ENCODE peak calls at places on chromosomes 16 and 17, in four cellular contexts. One of them, this sample, is unnamed.

GRCh38 chr16:2483160-2483559 is 8.2 kb downstream of the TBC1D24 start:
- DNase-seq in omental fat pad: no peak
- DNase-seq in CD4-positive, alpha-beta T cell: no peak
- DNase-seq in GM20000: no peak
- DNase-seq in this sample: no peak

GRCh38 chr16:72501739-72502653 is 330.0 kb upstream of the PMFBP1 start:
- DNase-seq in CD4-positive, alpha-beta T cell: no peak
- DNase-seq in omental fat pad: no peak
- DNase-seq in GM20000: peak; percentile 76
- DNase-seq in this sample: peak; percentile 70

GRCh38 chr17:45302649-45303173 is 14.1 kb downstream of the MAP3K14 start:
- DNase-seq in CD4-positive, alpha-beta T cell: no peak
- DNase-seq in GM20000: peak; percentile 49
- DNase-seq in omental fat pad: no peak
- DNase-seq in this sample: peak; percentile 76

GRCh38 chr16:70410736-70411135 is 28.2 kb downstream of the ST3GAL2 start:
- DNase-seq in omental fat pad: no peak
- DNase-seq in CD4-positive, alpha-beta T cell: no peak
- DNase-seq in GM20000: no peak
- DNase-seq in this sample: no peak

GRCh38 chr17:59617141-59617757 is 2.4 kb upstream of the CLTC start:
- DNase-seq in GM20000: no peak
- DNase-seq in CD4-positive, alpha-beta T cell: no peak
- DNase-seq in omental fat pad: no peak
- DNase-seq in this sample: no peak

GRCh38 chr17:72735602-72736001 is 356.9 kb downstream of the SLC39A11 start:
- DNase-seq in omental fat pad: no peak
- DNase-seq in CD4-positive, alpha-beta T cell: no peak
- DNase-seq in GM20000: no peak
- DNase-seq in this sample: no peak

GRCh38 chr17:27244481-27245223 is 49.3 kb upstream of the WSB1 start:
- DNase-seq in GM20000: no peak
- DNase-seq in CD4-positive, alpha-beta T cell: no peak
- DNase-seq in omental fat pad: peak; percentile 30
- DNase-seq in this sample: no peak

GRCh38 chr17:33968350-33969044 is 286.6 kb upstream of the CCL2 start:
- DNase-seq in omental fat pad: no peak
- DNase-seq in CD4-positive, alpha-beta T cell: no peak
- DNase-seq in GM20000: peak; percentile 29
- DNase-seq in this sample: peak; percentile 62

GRCh38 chr17:50774225-50774803 is 7.0 kb upstream of the ANKRD40CL start:
- DNase-seq in GM20000: no peak
- DNase-seq in omental fat pad: no peak
- DNase-seq in CD4-positive, alpha-beta T cell: no peak
- DNase-seq in this sample: no peak

GRCh38 chr16:2857451-2858244 is at the start of gene PRSS22:
- DNase-seq in omental fat pad: no peak
- DNase-seq in CD4-positive, alpha-beta T cell: no peak
- DNase-seq in GM20000: no peak
- DNase-seq in this sample: no peak

GRCh38 chr16:27639588-27640276 is 89.8 kb downstream of the KATNIP start:
- DNase-seq in GM20000: peak; percentile 77
- DNase-seq in CD4-positive, alpha-beta T cell: no peak
- DNase-seq in omental fat pad: no peak
- DNase-seq in this sample: peak; percentile 55

GRCh38 chr16:30637952-30638351 is 12.8 kb upstream of the PRR14 start:
- DNase-seq in CD4-positive, alpha-beta T cell: no peak
- DNase-seq in GM20000: no peak
- DNase-seq in omental fat pad: no peak
- DNase-seq in this sample: peak; percentile 35

GRCh38 chr16:82456683-82457082 is 170.1 kb upstream of the CDH13 start:
- DNase-seq in GM20000: peak; percentile 65
- DNase-seq in omental fat pad: no peak
- DNase-seq in CD4-positive, alpha-beta T cell: no peak
- DNase-seq in this sample: peak; percentile 60

GRCh38 chr17:7916383-7916677 is 241 bp upstream of the RNF227 start:
- DNase-seq in omental fat pad: no peak
- DNase-seq in CD4-positive, alpha-beta T cell: no peak
- DNase-seq in GM20000: no peak
- DNase-seq in this sample: no peak

GRCh38 chr17:20966869-20967268 is 75.9 kb downstream of the USP22 start:
- DNase-seq in GM20000: no peak
- DNase-seq in CD4-positive, alpha-beta T cell: no peak
- DNase-seq in omental fat pad: no peak
- DNase-seq in this sample: peak; percentile 40

GRCh38 chr17:77237232-77238008 is 96.7 kb downstream of the SEC14L1 start:
- DNase-seq in CD4-positive, alpha-beta T cell: no peak
- DNase-seq in GM20000: no peak
- DNase-seq in omental fat pad: no peak
- DNase-seq in this sample: no peak

GRCh38 chr16:50692999-50693781 is at the start of gene NOD2:
- DNase-seq in GM20000: peak; percentile 83
- DNase-seq in omental fat pad: no peak
- DNase-seq in CD4-positive, alpha-beta T cell: no peak
- DNase-seq in this sample: no peak

GRCh38 chr17:76179496-76180467 is 38.7 kb upstream of the FOXJ1 start:
- DNase-seq in CD4-positive, alpha-beta T cell: peak; percentile 40
- DNase-seq in omental fat pad: no peak
- DNase-seq in GM20000: peak; percentile 53
- DNase-seq in this sample: peak; percentile 60

GRCh38 chr17:39225974-39226683 is 384 bp upstream of the STAC2 start:
- DNase-seq in omental fat pad: no peak
- DNase-seq in CD4-positive, alpha-beta T cell: no peak
- DNase-seq in GM20000: peak; percentile 63
- DNase-seq in this sample: peak; percentile 84

GRCh38 chr16:89723279-89724250 is 2.2 kb downstream of the ZNF276 start:
- DNase-seq in omental fat pad: no peak
- DNase-seq in GM20000: no peak
- DNase-seq in CD4-positive, alpha-beta T cell: peak; percentile 77
- DNase-seq in this sample: peak; percentile 93

GRCh38 chr17:8210761-8211458 is 535 bp upstream of the AURKB start:
- DNase-seq in CD4-positive, alpha-beta T cell: no peak
- DNase-seq in omental fat pad: no peak
- DNase-seq in GM20000: no peak
- DNase-seq in this sample: no peak

GRCh38 chr16:89924298-89924924 is 1.3 kb downstream of the TUBB3 start:
- DNase-seq in CD4-positive, alpha-beta T cell: no peak
- DNase-seq in omental fat pad: no peak
- DNase-seq in GM20000: peak; percentile 67
- DNase-seq in this sample: peak; percentile 42

GRCh38 chr17:49949634-49950033 is 19.4 kb upstream of the DLX4 start:
- DNase-seq in GM20000: no peak
- DNase-seq in CD4-positive, alpha-beta T cell: no peak
- DNase-seq in omental fat pad: no peak
- DNase-seq in this sample: no peak

GRCh38 chr17:47967607-47968252 is 3.2 kb upstream of the CDK5RAP3 start:
- DNase-seq in omental fat pad: no peak
- DNase-seq in GM20000: no peak
- DNase-seq in CD4-positive, alpha-beta T cell: no peak
- DNase-seq in this sample: no peak

GRCh38 chr17:38852771-38853291 is 690 bp downstream of the RPL23 start:
- DNase-seq in CD4-positive, alpha-beta T cell: no peak
- DNase-seq in GM20000: no peak
- DNase-seq in omental fat pad: no peak
- DNase-seq in this sample: no peak

GRCh38 chr16:79562166-79562823 is 38.2 kb downstream of the MAF start:
- DNase-seq in GM20000: no peak
- DNase-seq in CD4-positive, alpha-beta T cell: no peak
- DNase-seq in omental fat pad: no peak
- DNase-seq in this sample: no peak

GRCh38 chr17:4136373-4136772 is 6.5 kb downstream of the ZZEF1 start:
- DNase-seq in CD4-positive, alpha-beta T cell: no peak
- DNase-seq in omental fat pad: no peak
- DNase-seq in GM20000: no peak
- DNase-seq in this sample: no peak

GRCh38 chr16:50602531-50603205 is 54.5 kb downstream of the NKD1 start:
- DNase-seq in omental fat pad: no peak
- DNase-seq in GM20000: no peak
- DNase-seq in CD4-positive, alpha-beta T cell: peak; percentile 68
- DNase-seq in this sample: peak; percentile 36

GRCh38 chr16:52547001-52547833 is at the start of gene TOX3:
- DNase-seq in CD4-positive, alpha-beta T cell: no peak
- DNase-seq in omental fat pad: no peak
- DNase-seq in GM20000: peak; percentile 47
- DNase-seq in this sample: no peak

GRCh38 chr16:66906916-66907836 is 11.5 kb downstream of the CDH16 start:
- DNase-seq in CD4-positive, alpha-beta T cell: no peak
- DNase-seq in GM20000: no peak
- DNase-seq in omental fat pad: no peak
- DNase-seq in this sample: no peak

GRCh38 chr17:41552455-41552854 is 19.4 kb downstream of the KRT9 start:
- DNase-seq in CD4-positive, alpha-beta T cell: no peak
- DNase-seq in omental fat pad: no peak
- DNase-seq in GM20000: no peak
- DNase-seq in this sample: no peak

GRCh38 chr16:19210175-19210924 is 42.3 kb downstream of the SYT17 start:
- DNase-seq in omental fat pad: no peak
- DNase-seq in CD4-positive, alpha-beta T cell: no peak
- DNase-seq in GM20000: peak; percentile 50
- DNase-seq in this sample: no peak

GRCh38 chr17:79147791-79148506 is 73.3 kb downstream of the ENGASE start:
- DNase-seq in omental fat pad: no peak
- DNase-seq in GM20000: no peak
- DNase-seq in CD4-positive, alpha-beta T cell: no peak
- DNase-seq in this sample: no peak
- TF ChIP-seq CTCF in omental fat pad: no peak
- TF ChIP-seq CTCF in GM20000: no peak
- TF ChIP-seq CTCF in CD4-positive, alpha-beta T cell: no peak
- TF ChIP-seq CTCF in this sample: no peak

GRCh38 chr16:56401482-56401881 is 23.9 kb downstream of the AMFR start:
- DNase-seq in omental fat pad: no peak
- DNase-seq in CD4-positive, alpha-beta T cell: no peak
- DNase-seq in GM20000: no peak
- DNase-seq in this sample: no peak
- TF ChIP-seq CTCF in omental fat pad: no peak
- TF ChIP-seq CTCF in CD4-positive, alpha-beta T cell: no peak
- TF ChIP-seq CTCF in GM20000: no peak
- TF ChIP-seq CTCF in this sample: peak; percentile 32

GRCh38 chr17:52041123-52041617 is 117.3 kb downstream of the CA10 start:
- DNase-seq in GM20000: no peak
- DNase-seq in CD4-positive, alpha-beta T cell: no peak
- DNase-seq in omental fat pad: no peak
- DNase-seq in this sample: no peak

GRCh38 chr17:52032454-52032853 is 126.1 kb downstream of the CA10 start:
- DNase-seq in CD4-positive, alpha-beta T cell: no peak
- DNase-seq in GM20000: no peak
- DNase-seq in omental fat pad: no peak
- DNase-seq in this sample: no peak

GRCh38 chr17:52030096-52030495 is 128.4 kb downstream of the CA10 start:
- DNase-seq in GM20000: no peak
- DNase-seq in omental fat pad: no peak
- DNase-seq in CD4-positive, alpha-beta T cell: no peak
- DNase-seq in this sample: no peak

GRCh38 chr17:52036416-52036815 is 122.1 kb downstream of the CA10 start:
- DNase-seq in CD4-positive, alpha-beta T cell: no peak
- DNase-seq in GM20000: no peak
- DNase-seq in omental fat pad: no peak
- DNase-seq in this sample: no peak

DNA sequence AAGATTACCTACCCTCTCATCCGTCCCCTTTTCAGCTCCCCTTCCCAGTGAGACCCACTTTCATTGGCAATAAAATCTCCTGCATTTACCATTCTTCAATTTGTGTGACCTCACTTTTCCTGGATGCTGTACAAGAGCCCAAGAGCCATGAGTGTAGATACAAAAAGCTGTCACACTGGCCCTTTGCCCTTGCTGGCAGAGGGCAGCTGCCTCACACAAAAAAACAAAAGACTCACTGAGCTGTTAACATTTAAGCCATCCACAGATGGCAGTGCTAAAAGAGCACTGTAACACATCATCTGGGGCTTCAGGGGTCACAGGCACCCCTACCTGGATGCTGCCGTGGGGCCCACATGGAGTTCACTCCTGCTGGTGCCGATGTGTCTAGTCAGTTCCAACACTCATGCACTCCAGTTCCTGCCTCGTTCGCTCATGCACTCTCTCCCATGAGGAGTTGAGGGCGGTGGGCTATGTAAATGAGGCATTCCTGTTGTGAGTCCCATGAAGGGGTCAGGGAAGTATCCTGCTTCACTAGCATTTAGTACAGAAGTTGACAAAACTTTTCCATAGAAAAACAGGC is 123.1 kb downstream of the CA10 start:
- DNase-seq in omental fat pad: no peak
- DNase-seq in GM20000: no peak
- DNase-seq in CD4-positive, alpha-beta T cell: no peak
- DNase-seq in this sample: no peak
- TF ChIP-seq CTCF in omental fat pad: no peak
- TF ChIP-seq CTCF in GM20000: no peak
- TF ChIP-seq CTCF in CD4-positive, alpha-beta T cell: no peak
- TF ChIP-seq CTCF in this sample: no peak

DNA sequence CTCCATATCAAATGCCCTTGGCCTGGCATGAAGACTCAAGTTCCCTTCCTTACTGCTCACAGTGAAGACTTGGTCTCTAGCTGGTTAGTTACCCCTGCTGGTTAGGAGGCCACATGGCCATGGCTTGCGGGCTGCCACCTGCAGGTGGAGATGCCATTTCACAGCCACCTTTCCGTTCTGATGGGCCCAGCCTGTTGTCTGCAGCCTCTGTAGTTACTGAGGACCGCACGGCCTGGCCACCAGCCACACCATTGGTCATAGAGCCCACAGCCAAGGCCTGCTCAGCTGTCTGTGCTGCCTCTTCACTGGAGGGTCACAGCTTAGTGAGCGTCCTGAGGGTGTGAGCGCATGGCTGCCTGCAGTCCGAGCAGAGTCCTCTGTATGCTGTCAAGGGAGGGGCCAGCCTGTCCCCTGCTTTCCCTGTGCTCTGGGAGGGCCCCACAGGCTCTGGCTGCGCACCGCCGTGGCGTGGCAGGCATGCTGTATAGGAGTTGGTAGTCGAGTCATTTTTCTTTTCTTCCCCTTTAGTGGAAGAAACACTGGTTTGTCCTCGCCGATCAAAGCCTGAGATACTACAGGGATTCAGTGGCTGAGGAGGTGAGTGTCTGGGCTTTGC is 59.2 kb downstream of the PLD6 start:
- DNase-seq in CD4-positive, alpha-beta T cell: no peak
- DNase-seq in GM20000: no peak
- DNase-seq in omental fat pad: no peak
- DNase-seq in this sample: peak; percentile 46
- TF ChIP-seq CTCF in CD4-positive, alpha-beta T cell: peak; percentile 13
- TF ChIP-seq CTCF in GM20000: no peak
- TF ChIP-seq CTCF in omental fat pad: no peak
- TF ChIP-seq CTCF in this sample: peak; percentile 48